ENCODE peak calls at places on chromosome 1, in nine cellular contexts. One of them, this sample, is unnamed.
A peak's percentile ranks its signal among the peaks of the same experiment; 100 is the strongest.

GRCh38 chr1:16212251-16212961 is at the start of gene ARHGEF19:
- DNase-seq in mesothelial cell of epicardium: peak; percentile 82
- DNase-seq in pancreas: peak; percentile 83
- DNase-seq in MM.1S: no peak
- DNase-seq in retinal pigment epithelial cell: no peak
- DNase-seq in CD8-positive, alpha-beta T cell: no peak
- DNase-seq in cardiac muscle cell: no peak
- DNase-seq in left ventricle myocardium inferior: no peak
- DNase-seq in endothelial cell: no peak
- DNase-seq in this sample: peak; percentile 77

GRCh38 chr1:206112600-206113301 is 4.4 kb downstream of the AVPR1B start:
- DNase-seq in mesothelial cell of epicardium: no peak
- DNase-seq in pancreas: peak; percentile 64
- DNase-seq in MM.1S: no peak
- DNase-seq in retinal pigment epithelial cell: no peak
- DNase-seq in CD8-positive, alpha-beta T cell: no peak
- DNase-seq in cardiac muscle cell: no peak
- DNase-seq in left ventricle myocardium inferior: no peak
- DNase-seq in endothelial cell: no peak
- DNase-seq in this sample: peak; percentile 62

GRCh38 chr1:214983126-214983869 is 99.2 kb upstream of the KCNK2 start:
- DNase-seq in mesothelial cell of epicardium: no peak
- DNase-seq in pancreas: no peak
- DNase-seq in MM.1S: no peak
- DNase-seq in retinal pigment epithelial cell: no peak
- DNase-seq in CD8-positive, alpha-beta T cell: no peak
- DNase-seq in cardiac muscle cell: no peak
- DNase-seq in left ventricle myocardium inferior: no peak
- DNase-seq in endothelial cell: no peak
- DNase-seq in this sample: no peak

GRCh38 chr1:178086294-178087255 is 7.3 kb upstream of the RASAL2 start:
- DNase-seq in mesothelial cell of epicardium: no peak
- DNase-seq in pancreas: no peak
- DNase-seq in MM.1S: no peak
- DNase-seq in retinal pigment epithelial cell: no peak
- DNase-seq in CD8-positive, alpha-beta T cell: no peak
- DNase-seq in cardiac muscle cell: no peak
- DNase-seq in left ventricle myocardium inferior: no peak
- DNase-seq in endothelial cell: no peak
- DNase-seq in this sample: no peak

GRCh38 chr1:238439483-238439882 is 548.8 kb upstream of the ZP4 start:
- DNase-seq in mesothelial cell of epicardium: no peak
- DNase-seq in pancreas: no peak
- DNase-seq in MM.1S: no peak
- DNase-seq in retinal pigment epithelial cell: peak; percentile 87
- DNase-seq in CD8-positive, alpha-beta T cell: no peak
- DNase-seq in cardiac muscle cell: no peak
- DNase-seq in left ventricle myocardium inferior: no peak
- DNase-seq in endothelial cell: no peak
- DNase-seq in this sample: no peak

GRCh38 chr1:51410568-51411460 is 80.5 kb upstream of the TTC39A start:
- DNase-seq in mesothelial cell of epicardium: no peak
- DNase-seq in pancreas: no peak
- DNase-seq in MM.1S: no peak
- DNase-seq in retinal pigment epithelial cell: no peak
- DNase-seq in CD8-positive, alpha-beta T cell: no peak
- DNase-seq in cardiac muscle cell: no peak
- DNase-seq in left ventricle myocardium inferior: no peak
- DNase-seq in endothelial cell: no peak
- DNase-seq in this sample: no peak

GRCh38 chr1:98732985-98733781 is 71.7 kb downstream of the SNX7 start:
- DNase-seq in mesothelial cell of epicardium: no peak
- DNase-seq in pancreas: no peak
- DNase-seq in MM.1S: no peak
- DNase-seq in retinal pigment epithelial cell: no peak
- DNase-seq in CD8-positive, alpha-beta T cell: no peak
- DNase-seq in cardiac muscle cell: no peak
- DNase-seq in left ventricle myocardium inferior: no peak
- DNase-seq in endothelial cell: no peak
- DNase-seq in this sample: peak; percentile 6

GRCh38 chr1:55468438-55468837 is 253.3 kb upstream of the USP24 start:
- DNase-seq in mesothelial cell of epicardium: no peak
- DNase-seq in pancreas: no peak
- DNase-seq in MM.1S: no peak
- DNase-seq in retinal pigment epithelial cell: no peak
- DNase-seq in CD8-positive, alpha-beta T cell: no peak
- DNase-seq in cardiac muscle cell: no peak
- DNase-seq in left ventricle myocardium inferior: no peak
- DNase-seq in endothelial cell: no peak
- DNase-seq in this sample: no peak

GRCh38 chr1:156592910-156593732 is 1.5 kb downstream of the NAXE start:
- DNase-seq in mesothelial cell of epicardium: no peak
- DNase-seq in pancreas: no peak
- DNase-seq in MM.1S: peak; percentile 59
- DNase-seq in retinal pigment epithelial cell: no peak
- DNase-seq in CD8-positive, alpha-beta T cell: no peak
- DNase-seq in cardiac muscle cell: no peak
- DNase-seq in left ventricle myocardium inferior: no peak
- DNase-seq in endothelial cell: no peak
- DNase-seq in this sample: no peak

GRCh38 chr1:206908038-206908437 is 10.8 kb downstream of the IL24 start:
- DNase-seq in mesothelial cell of epicardium: no peak
- DNase-seq in pancreas: no peak
- DNase-seq in MM.1S: no peak
- DNase-seq in retinal pigment epithelial cell: no peak
- DNase-seq in CD8-positive, alpha-beta T cell: no peak
- DNase-seq in cardiac muscle cell: no peak
- DNase-seq in left ventricle myocardium inferior: no peak
- DNase-seq in endothelial cell: no peak
- DNase-seq in this sample: no peak

GRCh38 chr1:24411963-24412362 is 1.6 kb downstream of the STPG1 start:
- DNase-seq in mesothelial cell of epicardium: no peak
- DNase-seq in pancreas: no peak
- DNase-seq in MM.1S: no peak
- DNase-seq in retinal pigment epithelial cell: no peak
- DNase-seq in CD8-positive, alpha-beta T cell: no peak
- DNase-seq in cardiac muscle cell: no peak
- DNase-seq in left ventricle myocardium inferior: no peak
- DNase-seq in endothelial cell: no peak
- DNase-seq in this sample: no peak

GRCh38 chr1:54111624-54112023 is 41.2 kb downstream of the CDCP2 start:
- DNase-seq in mesothelial cell of epicardium: no peak
- DNase-seq in pancreas: no peak
- DNase-seq in MM.1S: no peak
- DNase-seq in retinal pigment epithelial cell: no peak
- DNase-seq in CD8-positive, alpha-beta T cell: no peak
- DNase-seq in cardiac muscle cell: no peak
- DNase-seq in left ventricle myocardium inferior: no peak
- DNase-seq in endothelial cell: no peak
- DNase-seq in this sample: no peak

GRCh38 chr1:12040457-12041051 is 21.3 kb downstream of the MIIP start:
- DNase-seq in mesothelial cell of epicardium: no peak
- DNase-seq in pancreas: no peak
- DNase-seq in MM.1S: peak; percentile 42
- DNase-seq in retinal pigment epithelial cell: no peak
- DNase-seq in CD8-positive, alpha-beta T cell: no peak
- DNase-seq in cardiac muscle cell: no peak
- DNase-seq in left ventricle myocardium inferior: no peak
- DNase-seq in endothelial cell: no peak
- DNase-seq in this sample: no peak

GRCh38 chr1:156126043-156126700 is 11.7 kb downstream of the LMNA start:
- DNase-seq in mesothelial cell of epicardium: peak; percentile 78
- DNase-seq in pancreas: peak; percentile 68
- DNase-seq in MM.1S: no peak
- DNase-seq in retinal pigment epithelial cell: peak; percentile 90
- DNase-seq in CD8-positive, alpha-beta T cell: peak; percentile 59
- DNase-seq in cardiac muscle cell: peak; percentile 86
- DNase-seq in left ventricle myocardium inferior: peak; percentile 93
- DNase-seq in endothelial cell: peak; percentile 69
- DNase-seq in this sample: peak; percentile 99

GRCh38 chr1:151134991-151135390 is 11.4 kb downstream of the SEMA6C start:
- DNase-seq in mesothelial cell of epicardium: no peak
- DNase-seq in pancreas: no peak
- DNase-seq in MM.1S: no peak
- DNase-seq in retinal pigment epithelial cell: no peak
- DNase-seq in CD8-positive, alpha-beta T cell: no peak
- DNase-seq in cardiac muscle cell: no peak
- DNase-seq in left ventricle myocardium inferior: no peak
- DNase-seq in endothelial cell: no peak
- DNase-seq in this sample: no peak

GRCh38 chr1:151133339-151133761 is 13.1 kb downstream of the SEMA6C start:
- DNase-seq in mesothelial cell of epicardium: no peak
- DNase-seq in pancreas: no peak
- DNase-seq in MM.1S: no peak
- DNase-seq in retinal pigment epithelial cell: no peak
- DNase-seq in CD8-positive, alpha-beta T cell: no peak
- DNase-seq in cardiac muscle cell: no peak
- DNase-seq in left ventricle myocardium inferior: no peak
- DNase-seq in endothelial cell: no peak
- DNase-seq in this sample: no peak

GRCh38 chr1:151137789-151138188 is 8.6 kb downstream of the SEMA6C start:
- DNase-seq in mesothelial cell of epicardium: no peak
- DNase-seq in pancreas: no peak
- DNase-seq in MM.1S: no peak
- DNase-seq in retinal pigment epithelial cell: no peak
- DNase-seq in CD8-positive, alpha-beta T cell: no peak
- DNase-seq in cardiac muscle cell: no peak
- DNase-seq in left ventricle myocardium inferior: no peak
- DNase-seq in endothelial cell: no peak
- DNase-seq in this sample: no peak

GRCh38 chr1:151134396-151134795 is 12.0 kb downstream of the SEMA6C start:
- DNase-seq in mesothelial cell of epicardium: no peak
- DNase-seq in pancreas: no peak
- DNase-seq in MM.1S: no peak
- DNase-seq in retinal pigment epithelial cell: no peak
- DNase-seq in CD8-positive, alpha-beta T cell: no peak
- DNase-seq in cardiac muscle cell: no peak
- DNase-seq in left ventricle myocardium inferior: no peak
- DNase-seq in endothelial cell: no peak
- DNase-seq in this sample: no peak

GRCh38 chr1:151135433-151136385 is 10.7 kb downstream of the SEMA6C start:
- DNase-seq in mesothelial cell of epicardium: no peak
- DNase-seq in pancreas: no peak
- DNase-seq in MM.1S: peak; percentile 66
- DNase-seq in retinal pigment epithelial cell: no peak
- DNase-seq in CD8-positive, alpha-beta T cell: no peak
- DNase-seq in cardiac muscle cell: no peak
- DNase-seq in left ventricle myocardium inferior: no peak
- DNase-seq in endothelial cell: no peak
- DNase-seq in this sample: no peak
- TF ChIP-seq CTCF in mesothelial cell of epicardium: no peak
- TF ChIP-seq CTCF in pancreas: no peak
- TF ChIP-seq CTCF in MM.1S: peak; percentile 41
- TF ChIP-seq CTCF in retinal pigment epithelial cell: no peak
- TF ChIP-seq CTCF in CD8-positive, alpha-beta T cell: no peak
- TF ChIP-seq CTCF in cardiac muscle cell: no peak
- TF ChIP-seq CTCF in left ventricle myocardium inferior: no peak
- TF ChIP-seq CTCF in endothelial cell: no peak
- TF ChIP-seq CTCF in this sample: no peak

DNA sequence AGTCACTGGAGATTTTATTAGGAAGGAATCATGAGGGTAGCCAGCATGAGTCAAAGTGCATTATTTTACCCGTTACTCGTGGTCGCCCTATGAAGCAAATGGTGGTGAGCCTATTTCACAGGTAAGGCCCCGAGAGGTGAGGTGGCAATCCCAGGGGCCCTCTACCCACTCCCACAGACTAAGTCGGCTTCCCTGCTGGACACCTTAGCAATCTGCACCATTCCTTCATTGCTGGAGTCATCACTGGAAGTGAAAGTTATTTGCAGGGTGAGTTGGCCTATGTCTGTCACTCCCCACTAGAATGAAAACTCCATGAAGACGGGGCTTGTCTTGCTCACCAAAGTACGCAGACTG is 52.7 kb downstream of the TOMM20 start:
- DNase-seq in mesothelial cell of epicardium: no peak
- DNase-seq in pancreas: no peak
- DNase-seq in MM.1S: no peak
- DNase-seq in retinal pigment epithelial cell: no peak
- DNase-seq in CD8-positive, alpha-beta T cell: no peak
- DNase-seq in cardiac muscle cell: no peak
- DNase-seq in left ventricle myocardium inferior: no peak
- DNase-seq in endothelial cell: no peak
- DNase-seq in this sample: no peak
- TF ChIP-seq CTCF in mesothelial cell of epicardium: no peak
- TF ChIP-seq CTCF in pancreas: no peak
- TF ChIP-seq CTCF in MM.1S: no peak
- TF ChIP-seq CTCF in retinal pigment epithelial cell: no peak
- TF ChIP-seq CTCF in CD8-positive, alpha-beta T cell: no peak
- TF ChIP-seq CTCF in cardiac muscle cell: no peak
- TF ChIP-seq CTCF in left ventricle myocardium inferior: peak; percentile 13
- TF ChIP-seq CTCF in endothelial cell: no peak
- TF ChIP-seq CTCF in this sample: no peak

DNA sequence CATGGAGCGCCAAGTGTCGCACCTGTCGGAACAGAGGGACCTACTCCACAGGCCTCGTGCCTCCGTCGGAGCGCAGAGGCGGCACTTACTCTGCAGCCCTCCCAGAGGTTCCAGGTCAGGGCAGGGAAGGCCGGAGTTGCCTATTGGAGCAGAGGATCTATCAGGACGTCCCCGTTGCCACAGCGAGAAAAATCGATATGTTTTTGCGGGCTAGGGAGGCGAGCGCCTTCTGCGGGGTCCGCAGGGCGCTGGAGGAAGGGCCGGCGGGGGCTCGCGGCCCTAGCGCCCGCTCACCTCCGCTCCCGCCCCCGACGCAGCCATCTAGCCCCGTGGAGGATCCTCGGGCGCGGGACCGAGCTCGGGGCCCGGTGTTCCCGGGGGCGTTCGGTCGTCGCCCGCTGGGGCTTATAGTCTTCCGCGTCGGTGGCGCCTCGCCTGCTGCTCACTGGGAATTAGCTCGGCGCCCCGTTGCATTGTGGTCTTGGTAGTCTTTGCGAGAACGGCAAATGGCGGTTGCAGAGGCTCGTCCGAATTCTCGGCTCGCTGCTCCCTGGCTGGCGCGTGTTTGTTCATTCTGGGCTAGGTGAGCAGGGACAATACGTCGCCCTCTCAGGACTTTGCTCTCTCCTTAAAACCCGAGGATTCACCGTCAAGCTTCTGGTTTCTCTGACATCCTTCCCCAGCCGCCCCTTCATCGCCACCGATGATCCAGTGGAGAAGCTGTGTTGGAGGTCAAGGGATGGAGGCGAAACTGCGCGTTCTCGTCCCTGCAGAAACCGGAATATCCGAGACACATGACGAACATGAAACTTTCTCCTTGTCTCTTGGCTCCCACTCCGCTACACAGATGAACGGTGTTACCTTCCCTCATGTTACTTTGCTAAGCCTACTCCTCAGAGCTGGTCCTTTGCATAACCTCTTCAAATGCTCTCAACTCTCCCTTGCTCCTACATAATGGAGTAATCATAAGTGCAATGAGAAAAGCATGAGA is at the start of gene JTB:
- DNase-seq in mesothelial cell of epicardium: peak; percentile 82
- DNase-seq in pancreas: peak; percentile 91
- DNase-seq in MM.1S: peak; percentile 94
- DNase-seq in retinal pigment epithelial cell: no peak
- DNase-seq in CD8-positive, alpha-beta T cell: peak; percentile 87
- DNase-seq in cardiac muscle cell: peak; percentile 92
- DNase-seq in left ventricle myocardium inferior: peak; percentile 90
- DNase-seq in endothelial cell: peak; percentile 81
- DNase-seq in this sample: peak; percentile 90
- TF ChIP-seq CTCF in mesothelial cell of epicardium: no peak
- TF ChIP-seq CTCF in pancreas: no peak
- TF ChIP-seq CTCF in MM.1S: peak; percentile 7
- TF ChIP-seq CTCF in retinal pigment epithelial cell: no peak
- TF ChIP-seq CTCF in CD8-positive, alpha-beta T cell: no peak
- TF ChIP-seq CTCF in cardiac muscle cell: no peak
- TF ChIP-seq CTCF in left ventricle myocardium inferior: peak; percentile 13
- TF ChIP-seq CTCF in endothelial cell: no peak
- TF ChIP-seq CTCF in this sample: no peak

GRCh38 chr1:241444836-241445235 is 74.7 kb downstream of the FH start:
- DNase-seq in mesothelial cell of epicardium: no peak
- DNase-seq in pancreas: no peak
- DNase-seq in MM.1S: peak; percentile 72
- DNase-seq in retinal pigment epithelial cell: no peak
- DNase-seq in CD8-positive, alpha-beta T cell: no peak
- DNase-seq in cardiac muscle cell: no peak
- DNase-seq in left ventricle myocardium inferior: no peak
- DNase-seq in endothelial cell: no peak
- DNase-seq in this sample: no peak
- TF ChIP-seq CTCF in mesothelial cell of epicardium: no peak
- TF ChIP-seq CTCF in pancreas: no peak
- TF ChIP-seq CTCF in MM.1S: no peak
- TF ChIP-seq CTCF in retinal pigment epithelial cell: no peak
- TF ChIP-seq CTCF in CD8-positive, alpha-beta T cell: no peak
- TF ChIP-seq CTCF in cardiac muscle cell: no peak
- TF ChIP-seq CTCF in left ventricle myocardium inferior: no peak
- TF ChIP-seq CTCF in endothelial cell: no peak
- TF ChIP-seq CTCF in this sample: no peak

This sample was measured in Calu3.